ENCODE peak calls at places on chromosomes 1 and 21, in eight cellular contexts. E is lower leg skin; L is GOT3; S is fibroblast of mammary gland; N is stimulated activated CD8-positive, alpha-beta memory T cell treated with anti-CD3 and anti-CD28 coated beads, Interleukin-15, amount 100 ng/mL, for 24 hours; O is NCI-H510A treated with DMSO at 0.1 percent for 48 hours; R is fibroblast of gingiva; M is H9. B is an unnamed sample.
A peak's percentile ranks its signal among the peaks of the same experiment; 100 is the strongest.

GRCh38 chr1:24717867-24718650 is 27.2 kb upstream of the CLIC4 start:
- DNase-seq in E (no peak), L (no peak), S (no peak), N (no peak), O (no peak), R (no peak), M (no peak), B (peak; percentile 95)

GRCh38 chr1:229101475-229101874 is 169.4 kb upstream of the RAB4A start:
- DNase-seq in E (peak; percentile 54), L (no peak), S (no peak), N (no peak), O (no peak), R (no peak), M (no peak), B (no peak)

GRCh38 chr1:60133848-60134247 is 60.3 kb upstream of the C1orf87 start:
- DNase-seq in E (no peak), L (no peak), S (peak; percentile 93), N (no peak), O (no peak), R (peak; percentile 84), M (no peak), B (no peak)

GRCh38 chr1:166902279-166902678 is 26.2 kb upstream of the TADA1 start:
- DNase-seq in E (no peak), L (no peak), S (peak; percentile 60), N (no peak), O (no peak), R (no peak), M (no peak), B (no peak)

GRCh38 chr21:44872568-44873355 is 728 bp downstream of the PTTG1IP start:
- DNase-seq in E (no peak), L (no peak), S (peak; percentile 23), N (no peak), O (no peak), R (no peak), M (no peak), B (peak; percentile 33)

GRCh38 chr1:36365310-36365895 is 20.3 kb downstream of the STK40 start:
- DNase-seq in E (no peak), L (no peak), S (peak; percentile 86), N (no peak), O (no peak), R (peak; percentile 81), M (no peak), B (peak; percentile 74)

GRCh38 chr1:152034654-152035405 is 2.0 kb downstream of the S100A11 start:
- DNase-seq in E (peak; percentile 89), L (peak; percentile 43), S (peak; percentile 81), N (peak; percentile 23), O (peak; percentile 73), R (peak; percentile 75), M (peak; percentile 77), B (no peak)

GRCh38 chr1:46735708-46736324 is 16.9 kb upstream of the EFCAB14 start:
- DNase-seq in E (no peak), L (no peak), S (peak; percentile 65), N (no peak), O (no peak), R (peak; percentile 20), M (peak; percentile 60), B (no peak)

GRCh38 chr1:223500560-223501425 is 107.6 kb downstream of the CCDC185 start:
- DNase-seq in E (no peak), L (peak; percentile 29), S (peak; percentile 93), N (no peak), O (no peak), R (peak; percentile 50), M (no peak), B (no peak)

GRCh38 chr1:244280221-244280620 is 171.5 kb downstream of the ADSS2 start:
- DNase-seq in E (peak; percentile 59), L (no peak), S (peak; percentile 51), N (no peak), O (no peak), R (peak; percentile 26), M (no peak), B (no peak)

B was measured in dorsolateral prefrontal cortex.